ENCODE peak calls at places on chromosomes 5 and 9, in six cellular contexts. B is K562, N is transverse colon, L is Peyer's patch, R is A549, X is stomach. S is an unnamed sample.

GRCh38 chr9:115024925-115025535 is 92.9 kb downstream of the TNC start:
- DNase-seq in B (no peak), N (no peak), L (no peak), R (no peak), X (no peak), S (no peak)

GRCh38 chr5:120808135-120808534 is 344.0 kb downstream of the PRR16 start:
- DNase-seq in B (no peak), N (no peak), L (no peak), R (no peak), X (no peak), S (no peak)

GRCh38 chr5:19531374-19531952 is 456.5 kb downstream of the CDH18 start:
- DNase-seq in B (no peak), N (no peak), L (no peak), R (no peak), X (no peak), S (peak; percentile 10)

GRCh38 chr9:15735083-15735974 is 182.5 kb downstream of the CCDC171 start:
- DNase-seq in B (no peak), N (no peak), L (no peak), R (peak; percentile 50), X (no peak), S (peak; percentile 24)

GRCh38 chr5:143316844-143317631 is 86.4 kb downstream of the NR3C1 start:
- DNase-seq in B (peak; percentile 30), N (no peak), L (no peak), R (no peak), X (no peak), S (no peak)

GRCh38 chr9:10052181-10052580 is 560.6 kb downstream of the PTPRD start:
- DNase-seq in B (no peak), N (no peak), L (no peak), R (no peak), X (no peak), S (no peak)

GRCh38 chr9:99092643-99093491 is 12.0 kb upstream of the TGFBR1 start:
- DNase-seq in B (peak; percentile 78), N (no peak), L (no peak), R (no peak), X (no peak), S (no peak)

GRCh38 chr5:139075066-139076050 is 122.8 kb downstream of the SIL1 start:
- DNase-seq in B (no peak), N (no peak), L (no peak), R (no peak), X (no peak), S (no peak)

GRCh38 chr9:2017459-2018161 is 2.5 kb downstream of the SMARCA2 start:
- DNase-seq in B (peak; percentile 65), N (peak; percentile 81), L (peak; percentile 86), R (peak; percentile 76), X (peak; percentile 80), S (peak; percentile 54)

GRCh38 chr9:136547508-136548215 is 1.8 kb upstream of the NOTCH1 start:
- DNase-seq in B (no peak), N (no peak), L (no peak), R (no peak), X (no peak), S (no peak)

GRCh38 chr5:66285343-66285942 is 141.3 kb downstream of the SREK1 start:
- DNase-seq in B (no peak), N (no peak), L (no peak), R (no peak), X (no peak), S (no peak)

GRCh38 chr5:131460133-131460532 is 174.9 kb downstream of the RAPGEF6 start:
- DNase-seq in B (no peak), N (no peak), L (no peak), R (no peak), X (no peak), S (no peak)

GRCh38 chr5:98564836-98565235 is 208.6 kb upstream of the RGMB start:
- DNase-seq in B (no peak), N (no peak), L (no peak), R (no peak), X (no peak), S (no peak)

GRCh38 chr9:99134893-99135341 is 30.0 kb downstream of the TGFBR1 start:
- DNase-seq in B (no peak), N (no peak), L (no peak), R (no peak), X (no peak), S (no peak)

GRCh38 chr5:101626572-101626971 is 669.5 kb downstream of the SLCO4C1 start:
- DNase-seq in B (no peak), N (no peak), L (no peak), R (no peak), X (no peak), S (no peak)

GRCh38 chr9:100575765-100576368 is 2.0 kb upstream of the CAVIN4 start:
- DNase-seq in B (no peak), N (no peak), L (no peak), R (no peak), X (no peak), S (peak; percentile 58)

GRCh38 chr5:143399616-143400540 is 3.6 kb downstream of the NR3C1 start:
- DNase-seq in B (peak; percentile 7), N (no peak), L (no peak), R (no peak), X (no peak), S (no peak)

GRCh38 chr5:120382813-120383212 is 81.3 kb upstream of the PRR16 start:
- DNase-seq in B (no peak), N (no peak), L (no peak), R (no peak), X (no peak), S (no peak)

GRCh38 chr5:157959355-157959754 is 100.4 kb upstream of the CLINT1 start:
- DNase-seq in B (no peak), N (no peak), L (no peak), R (no peak), X (no peak), S (no peak)

GRCh38 chr9:110153431-110153830 is 54.5 kb downstream of the C9orf152 start:
- DNase-seq in B (no peak), N (no peak), L (no peak), R (no peak), X (no peak), S (no peak)

GRCh38 chr5:32030226-32030625 is 143.9 kb downstream of the GOLPH3 start:
- DNase-seq in B (no peak), N (no peak), L (no peak), R (no peak), X (no peak), S (no peak)

GRCh38 chr9:128066713-128067621 is at the start of gene NAIF1:
- DNase-seq in B (peak; percentile 99), N (peak; percentile 97), L (peak; percentile 96), R (peak; percentile 99), X (peak; percentile 97), S (peak; percentile 99)
- TF ChIP-seq POLR2A in B (no peak), N (peak; percentile 65), L (peak; percentile 48), R (no peak), X (no peak), S (peak; percentile 51)

GRCh38 chr5:102720954-102721353 is 34.2 kb upstream of the PAM start:
- DNase-seq in B (no peak), N (no peak), L (no peak), R (no peak), X (no peak), S (no peak)

GRCh38 chr5:102719886-102720285 is 35.2 kb upstream of the PAM start:
- DNase-seq in B (no peak), N (no peak), L (no peak), R (no peak), X (no peak), S (no peak)

GRCh38 chr5:102718819-102719218 is 36.3 kb upstream of the PAM start:
- DNase-seq in B (no peak), N (no peak), L (no peak), R (no peak), X (no peak), S (no peak)

DNA sequence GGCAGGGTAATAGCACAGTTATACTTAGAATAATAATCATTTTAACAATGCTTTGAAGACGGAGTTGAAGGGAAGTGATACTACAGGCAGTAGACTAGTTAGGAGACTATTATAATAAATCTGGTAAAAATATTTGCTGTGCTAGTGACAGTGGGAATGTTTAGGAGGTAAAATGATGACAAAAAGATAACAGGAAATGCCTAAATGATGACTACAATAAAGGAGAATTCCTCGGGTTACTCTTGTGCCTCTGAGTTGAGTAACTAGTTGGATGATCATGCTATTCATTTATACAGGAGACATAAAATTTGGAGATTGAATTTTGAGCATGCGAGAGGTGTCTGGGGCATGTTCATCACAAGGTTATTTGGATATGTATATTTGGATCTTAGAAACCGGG is 32.2 kb upstream of the PAM start:
- DNase-seq in B (no peak), N (no peak), L (no peak), R (no peak), X (no peak), S (no peak)
- TF ChIP-seq POLR2A in B (no peak), N (no peak), L (no peak), R (no peak), X (no peak), S (no peak)

GRCh38 chr9:85941966-85942912 is 1.3 kb downstream of the NAA35 start:
- DNase-seq in B (no peak), N (peak; percentile 28), L (no peak), R (no peak), X (no peak), S (no peak)

GRCh38 chr9:85941617-85941930 is 628 bp downstream of the NAA35 start:
- DNase-seq in B (no peak), N (no peak), L (no peak), R (no peak), X (no peak), S (no peak)

GRCh38 chr9:85942913-85943729 is 2.2 kb downstream of the NAA35 start:
- DNase-seq in B (no peak), N (no peak), L (no peak), R (no peak), X (no peak), S (no peak)

GRCh38 chr9:85940275-85940831 is 593 bp upstream of the NAA35 start:
- DNase-seq in B (no peak), N (no peak), L (no peak), R (peak; percentile 7), X (no peak), S (no peak)

DNA sequence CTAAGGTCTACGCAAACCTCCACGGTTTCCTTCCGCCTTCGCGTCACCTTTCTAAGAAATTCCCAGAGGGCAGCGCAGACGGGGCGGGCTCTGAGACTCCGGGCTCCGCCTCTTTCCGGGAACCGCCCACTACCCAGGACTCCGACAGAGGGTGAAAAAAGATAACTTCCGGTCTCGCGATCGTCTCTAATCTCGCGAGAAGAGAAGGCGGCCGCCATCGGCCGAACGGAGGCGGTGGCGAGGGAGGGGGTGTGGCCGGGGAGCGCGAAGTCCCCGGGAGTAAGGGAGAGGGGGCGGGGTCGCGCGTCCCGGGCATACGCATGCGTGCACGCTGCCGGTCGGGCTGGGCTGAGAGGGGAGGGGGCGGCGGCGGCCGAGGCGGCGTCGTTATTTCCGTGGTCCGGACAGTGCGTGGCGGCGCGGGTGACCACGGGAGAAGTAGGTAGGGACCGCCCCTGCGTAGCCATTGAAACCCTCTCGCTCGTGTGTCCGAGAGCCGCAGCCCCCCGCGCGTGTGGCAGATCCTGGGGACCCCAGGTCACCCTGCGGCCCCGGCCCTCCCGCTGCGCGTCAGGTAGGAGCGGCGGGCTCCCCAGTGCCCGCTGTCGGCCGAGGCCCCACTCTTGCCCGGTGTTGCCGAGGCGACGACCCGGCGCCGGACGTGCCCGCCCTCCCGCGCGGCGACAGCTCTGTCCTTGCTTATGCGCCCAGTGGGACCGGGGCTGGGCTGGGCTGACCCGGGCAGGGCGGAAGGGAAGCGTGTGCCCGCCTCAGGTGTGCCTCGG is at the start of gene NAA35:
- DNase-seq in B (peak; percentile 96), N (peak; percentile 99), L (peak; percentile 99), R (peak; percentile 97), X (peak; percentile 99), S (peak; percentile 98)
- TF ChIP-seq POLR2A in B (no peak), N (no peak), L (peak; percentile 6), R (peak; percentile 74), X (no peak), S (peak; percentile 52)

GRCh38 chr5:20559845-20560244 is 571.8 kb upstream of the CDH18 start:
- DNase-seq in B (no peak), N (no peak), L (no peak), R (no peak), X (no peak), S (no peak)

GRCh38 chr5:20562545-20562944 is 574.5 kb upstream of the CDH18 start:
- DNase-seq in B (no peak), N (no peak), L (no peak), R (no peak), X (no peak), S (no peak)
- TF ChIP-seq POLR2A in B (no peak), N (no peak), L (no peak), R (no peak), X (no peak), S (no peak)

S was measured in H54.